ENCODE peak calls at places on chromosomes 2 and 18, in five cellular contexts. O, T, V, M and E are unnamed samples.

GRCh38 chr2:65901809-65902208 is 469.4 kb upstream of the SPRED2 start:
- DNase-seq in O (no peak), T (no peak), V (no peak), M (no peak), E (no peak)

GRCh38 chr18:9132628-9133027 is 4.0 kb upstream of the ANKRD12 start:
- DNase-seq in O (no peak), T (no peak), V (no peak), M (no peak), E (no peak)

GRCh38 chr2:3059111-3059990 is 318.3 kb downstream of the EIPR1 start:
- DNase-seq in O (no peak), T (no peak), V (no peak), M (no peak), E (no peak)

GRCh38 chr2:46286715-46287114 is 10.5 kb upstream of the EPAS1 start:
- DNase-seq in O (no peak), T (no peak), V (no peak), M (no peak), E (no peak)

GRCh38 chr2:176648691-176649297 is 379.6 kb downstream of the MTX2 start:
- DNase-seq in O (no peak), T (no peak), V (no peak), M (no peak), E (no peak)

GRCh38 chr2:115303-115702 is 69.0 kb upstream of the FAM110C start:
- DNase-seq in O (no peak), T (no peak), V (no peak), M (no peak), E (no peak)

GRCh38 chr2:134988994-134989605 is 58.1 kb downstream of the MAP3K19 start:
- DNase-seq in O (no peak), T (no peak), V (no peak), M (no peak), E (no peak)

GRCh38 chr2:1601471-1602358 is 142.6 kb downstream of the PXDN start:
- DNase-seq in O (no peak), T (peak; percentile 72), V (no peak), M (no peak), E (no peak)

GRCh38 chr2:222424281-222424728 is at the start of gene SGPP2:
- DNase-seq in O (peak; percentile 24), T (peak; percentile 88), V (peak; percentile 73), M (no peak), E (no peak)

GRCh38 chr2:174939046-174939445 is 66.1 kb downstream of the CHN1 start:
- DNase-seq in O (no peak), T (no peak), V (no peak), M (no peak), E (no peak)

GRCh38 chr2:186543561-186544131 is 46.2 kb upstream of the ITGAV start:
- DNase-seq in O (no peak), T (no peak), V (no peak), M (no peak), E (no peak)

GRCh38 chr2:95062716-95063400 is 37.4 kb downstream of the MAL start:
- DNase-seq in O (no peak), T (no peak), V (no peak), M (no peak), E (peak; percentile 84)

GRCh38 chr2:162123806-162124758 is 28.0 kb downstream of the GCG start:
- DNase-seq in O (no peak), T (peak; percentile 51), V (no peak), M (no peak), E (peak; percentile 9)

GRCh38 chr2:40283111-40283909 is 168.6 kb downstream of the SLC8A1 start:
- DNase-seq in O (no peak), T (no peak), V (no peak), M (no peak), E (no peak)

GRCh38 chr18:63974991-63975390 is 5.1 kb downstream of the SERPINB8 start:
- DNase-seq in O (no peak), T (no peak), V (no peak), M (no peak), E (no peak)

GRCh38 chr18:36511791-36512352 is 214.4 kb downstream of the FHOD3 start:
- DNase-seq in O (no peak), T (no peak), V (no peak), M (no peak), E (no peak)

GRCh38 chr2:236668531-236668969 is 98.9 kb downstream of the ACKR3 start:
- DNase-seq in O (no peak), T (peak; percentile 61), V (no peak), M (no peak), E (no peak)

GRCh38 chr2:46942143-46942526 is 26.5 kb upstream of the MCFD2 start:
- DNase-seq in O (no peak), T (peak; percentile 77), V (peak; percentile 76), M (peak; percentile 54), E (no peak)

GRCh38 chr2:45242161-45242741 is 233.0 kb upstream of the SIX2 start:
- DNase-seq in O (no peak), T (no peak), V (no peak), M (peak; percentile 82), E (no peak)

DNA sequence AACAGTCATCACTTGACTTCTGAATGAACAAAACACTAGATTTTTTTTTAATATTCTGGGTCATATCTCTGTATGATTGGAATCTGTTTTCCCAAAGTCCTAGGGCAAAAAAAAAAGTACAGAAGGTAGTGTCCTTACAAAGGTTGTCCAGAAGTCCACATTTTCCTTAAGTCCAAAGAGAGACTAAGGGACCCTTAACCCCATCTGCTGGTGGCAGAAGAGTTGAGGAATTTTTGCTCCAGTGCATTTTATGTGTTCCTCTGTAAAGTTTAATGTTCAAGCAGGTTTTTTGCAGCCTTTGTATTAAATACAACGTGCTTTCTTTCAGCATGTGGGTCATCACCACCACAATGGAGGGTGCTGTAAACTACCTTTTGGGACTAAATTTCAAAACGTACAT is 215.9 kb downstream of the SP3 start:
- DNase-seq in O (no peak), T (no peak), V (no peak), M (no peak), E (no peak)
- TF ChIP-seq CTCF in O (peak; percentile 41), T (peak; percentile 21), V (no peak), M (no peak), E (no peak)

DNA sequence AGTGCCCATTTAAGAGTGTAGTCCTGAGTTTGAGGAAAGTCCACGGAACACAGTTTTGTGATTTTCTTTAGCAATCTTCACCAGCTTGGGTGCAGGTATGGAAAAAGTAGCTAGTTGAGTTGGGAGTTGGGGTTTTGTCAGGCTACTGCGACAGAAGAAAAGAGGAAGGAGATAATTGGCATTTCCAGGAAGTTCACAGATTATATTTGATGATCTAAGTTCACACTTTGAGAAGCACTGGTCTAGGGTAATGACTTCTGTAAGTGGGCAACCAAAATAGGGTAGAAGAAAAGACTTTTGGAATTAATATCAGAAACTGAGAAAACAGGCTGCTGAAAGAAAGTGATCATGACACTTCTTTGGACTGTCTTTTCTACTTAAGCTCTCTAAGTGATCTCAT is 52.1 kb downstream of the VIL1 start:
- DNase-seq in O (no peak), T (no peak), V (no peak), M (no peak), E (no peak)
- TF ChIP-seq CTCF in O (no peak), T (no peak), V (no peak), M (no peak), E (no peak)

GRCh38 chr18:10197097-10197496 is 257.3 kb upstream of the APCDD1 start:
- DNase-seq in O (no peak), T (no peak), V (peak; percentile 70), M (no peak), E (no peak)

GRCh38 chr18:10195529-10195928 is 258.9 kb upstream of the APCDD1 start:
- DNase-seq in O (no peak), T (no peak), V (no peak), M (no peak), E (no peak)

GRCh38 chr18:10190564-10190963 is 263.9 kb upstream of the APCDD1 start:
- DNase-seq in O (no peak), T (no peak), V (no peak), M (no peak), E (no peak)

GRCh38 chr18:10193446-10193845 is 261.0 kb upstream of the APCDD1 start:
- DNase-seq in O (no peak), T (no peak), V (no peak), M (no peak), E (no peak)

GRCh38 chr18:10194592-10194991 is 259.8 kb upstream of the APCDD1 start:
- DNase-seq in O (no peak), T (no peak), V (no peak), M (no peak), E (no peak)
- TF ChIP-seq CTCF in O (no peak), T (no peak), V (no peak), M (no peak), E (no peak)

DNA sequence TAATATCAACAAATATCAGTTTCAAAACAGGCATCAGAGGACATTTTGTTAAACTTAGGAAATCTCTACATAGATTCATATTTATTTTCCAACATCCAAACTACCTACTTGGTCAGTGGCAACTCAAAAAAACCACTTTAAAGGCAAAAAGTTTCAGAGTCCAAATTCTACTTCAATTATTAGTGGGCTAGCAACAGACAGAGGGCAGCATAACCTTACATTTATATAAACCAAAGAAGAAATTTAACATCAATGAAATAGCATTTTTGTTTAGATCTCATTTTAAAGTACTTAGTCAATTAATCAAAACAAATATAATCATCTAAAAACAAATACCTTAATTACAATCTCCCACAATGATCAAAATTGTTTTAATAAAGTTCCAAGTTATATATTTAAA is 33.3 kb downstream of the RTTN start:
- DNase-seq in O (no peak), T (no peak), V (no peak), M (no peak), E (no peak)
- TF ChIP-seq CTCF in O (peak; percentile 30), T (peak; percentile 18), V (peak; percentile 24), M (peak; percentile 25), E (peak; percentile 26)